ENCODE peak calls at places on chromosomes 1 and 21, in five cellular contexts. M is OCI-LY7, Y is fibroblast of lung, B is Panc1, Q is adrenal gland. S is an unnamed sample.

GRCh38 chr1:234369784-234370183 is 3.5 kb upstream of the COA6 start:
- DNase-seq in B (no peak), Q (no peak), M (no peak), Y (peak), S (no peak)

GRCh38 chr1:43849670-43850069 is 83.9 kb upstream of the ARTN start:
- DNase-seq in Y (no peak), B (no peak), Q (no peak), M (no peak), S (no peak)

GRCh38 chr1:245807306-245807705 is 652.5 kb downstream of the KIF26B start:
- DNase-seq in M (peak), B (no peak), Y (no peak), Q (no peak), S (peak)

GRCh38 chr1:15220825-15221431 is 26.1 kb upstream of the FHAD1 start:
- DNase-seq in Y (no peak), B (no peak), Q (no peak), M (no peak), S (no peak)

GRCh38 chr1:235567812-235568444 is 63.7 kb upstream of the B3GALNT2 start:
- DNase-seq in B (no peak), Q (no peak), Y (no peak), M (no peak), S (no peak)

GRCh38 chr1:229368347-229368746 is 25.5 kb upstream of the CCSAP start:
- DNase-seq in Y (no peak), B (no peak), M (no peak), Q (no peak), S (no peak)

GRCh38 chr1:26537951-26538352 is 8.4 kb downstream of the RPS6KA1 start:
- DNase-seq in Q (no peak), B (no peak), M (peak), Y (peak), S (peak)

GRCh38 chr1:115705085-115706008 is 63.2 kb downstream of the CASQ2 start:
- DNase-seq in M (no peak), Q (no peak), B (no peak), Y (no peak), S (no peak)

GRCh38 chr1:6753320-6754140 is 31.7 kb upstream of the CAMTA1 start:
- DNase-seq in B (no peak), M (no peak), Q (no peak), Y (no peak), S (no peak)

GRCh38 chr1:20481158-20481617 is 4.8 kb downstream of the CAMK2N1 start:
- DNase-seq in B (no peak), M (no peak), Y (peak), Q (no peak), S (no peak)

GRCh38 chr1:59703226-59703917 is 111.4 kb upstream of the HOOK1 start:
- DNase-seq in Q (no peak), B (no peak), Y (peak), M (no peak), S (no peak)

GRCh38 chr21:38379171-38379570 is 119.1 kb downstream of the ERG start:
- DNase-seq in Q (no peak), Y (no peak), B (no peak), M (no peak), S (no peak)

GRCh38 chr21:33396966-33397365 is 6.2 kb upstream of the IFNGR2 start:
- DNase-seq in Q (no peak), M (no peak), B (no peak), Y (peak), S (no peak)

GRCh38 chr1:225863167-225863566 is 19.0 kb downstream of the TMEM63A start:
- DNase-seq in B (no peak), M (no peak), Y (peak), Q (no peak), S (no peak)

GRCh38 chr1:42806593-42806992 is 10.3 kb upstream of the ERMAP start:
- DNase-seq in Q (no peak), M (no peak), B (no peak), Y (no peak), S (no peak)

GRCh38 chr1:181318022-181318857 is 165.1 kb upstream of the CACNA1E start:
- DNase-seq in B (no peak), Y (no peak), Q (no peak), M (no peak), S (no peak)

GRCh38 chr21:46110499-46111192 is 12.7 kb downstream of the COL6A2 start:
- DNase-seq in Q (no peak), M (no peak), Y (no peak), B (no peak), S (no peak)

GRCh38 chr1:109275706-109276345 is 7.1 kb downstream of the PSRC1 start:
- DNase-seq in B (no peak), Q (no peak), Y (no peak), M (no peak), S (no peak)

GRCh38 chr1:179951383-179952144 is 3.0 kb upstream of the CEP350 start:
- DNase-seq in B (no peak), Y (no peak), M (peak), Q (no peak), S (no peak)

GRCh38 chr1:56073614-56074356 is 505.6 kb downstream of the PLPP3 start:
- DNase-seq in M (no peak), Y (peak), Q (peak), B (no peak), S (no peak)

GRCh38 chr1:165290143-165290542 is 66.4 kb downstream of the LMX1A start:
- DNase-seq in Y (no peak), Q (no peak), M (no peak), B (no peak), S (no peak)

GRCh38 chr1:233587958-233588799 is 25.7 kb upstream of the KCNK1 start:
- DNase-seq in M (no peak), Y (no peak), Q (peak), B (no peak), S (no peak)

GRCh38 chr1:78370779-78371482 is 119.8 kb upstream of the PTGFR start:
- DNase-seq in B (no peak), Q (no peak), M (no peak), Y (peak), S (no peak)

GRCh38 chr1:241465673-241466072 is 53.9 kb downstream of the FH start:
- DNase-seq in B (no peak), M (no peak), Y (no peak), Q (no peak), S (no peak)

GRCh38 chr1:18234790-18235242 is 127.2 kb downstream of the IGSF21 start:
- DNase-seq in Q (peak), M (peak), B (no peak), Y (peak), S (peak)

DNA sequence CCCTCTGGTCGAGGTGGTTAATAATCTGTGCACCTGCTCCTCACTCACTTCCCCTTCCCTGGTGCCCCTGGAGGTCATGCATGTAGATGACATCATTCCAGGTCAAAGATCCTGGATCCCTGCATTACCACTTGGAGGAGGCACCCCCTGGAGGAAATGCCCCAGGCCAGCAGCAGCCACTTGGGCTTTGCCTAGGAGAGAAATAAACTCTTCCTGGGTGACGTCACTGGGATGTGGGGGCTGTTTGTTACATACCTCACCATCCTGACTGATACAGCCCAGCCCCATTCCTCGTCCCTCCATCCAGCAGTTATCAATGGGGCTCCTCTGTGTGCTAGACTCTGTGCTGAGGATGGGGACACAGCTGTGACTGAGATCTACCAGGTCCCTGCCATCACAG is 433.6 kb downstream of the PTPRU start:
- DNase-seq in B (no peak), Y (no peak), Q (no peak), M (no peak), S (no peak)
- TF ChIP-seq CTCF in B (no peak), Y (no peak), Q (no peak), M (no peak), S (no peak)

DNA sequence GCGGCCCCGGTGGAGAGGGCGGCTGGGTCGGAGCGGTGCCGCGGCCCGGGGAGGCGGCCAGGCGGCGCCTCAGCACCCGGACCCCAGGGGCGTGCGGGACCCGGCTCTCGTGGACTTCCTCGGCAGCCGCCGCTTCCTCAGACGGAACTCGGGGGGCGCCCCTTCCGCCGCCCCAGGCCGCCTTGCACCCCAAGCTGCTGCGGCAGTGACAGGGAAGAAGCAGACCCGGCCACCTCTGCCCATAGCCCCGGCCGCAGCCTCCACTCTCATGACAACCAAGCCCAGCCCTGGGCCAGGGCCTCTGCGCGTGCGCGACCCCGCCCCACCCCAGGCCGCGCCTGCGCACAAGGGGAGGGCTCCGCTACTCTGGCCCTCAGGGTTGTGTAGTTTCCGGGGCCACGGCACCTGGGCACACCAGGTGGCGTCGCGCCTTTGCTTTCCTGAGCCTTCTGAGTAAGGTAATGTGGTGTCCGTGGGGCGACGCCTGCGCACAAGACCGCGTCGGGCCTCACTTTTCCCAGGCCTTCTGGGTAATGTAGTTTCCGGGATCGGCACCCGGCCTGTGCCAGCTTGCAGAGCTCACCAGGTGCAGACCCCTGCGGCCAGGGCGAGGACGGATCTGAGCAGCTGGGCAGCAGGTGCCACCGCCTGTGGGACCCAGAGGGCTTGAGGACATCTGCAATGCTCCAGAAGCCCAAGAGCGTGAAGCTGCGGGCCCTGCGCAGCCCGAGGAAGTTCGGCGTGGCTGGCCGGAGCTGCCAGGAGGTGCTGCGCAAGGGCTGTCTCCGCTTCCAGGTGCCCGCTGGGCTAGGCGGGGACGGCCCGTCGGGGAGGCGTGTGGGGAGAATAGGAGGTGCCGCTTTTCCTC is at the start of the genes CEP104 and DFFB:
- DNase-seq in Q (peak), B (peak), Y (peak), M (peak), S (peak)
- TF ChIP-seq CTCF in Q (peak), B (peak), Y (no peak), M (peak), S (peak)

GRCh38 chr1:48532976-48533375 is 61.0 kb upstream of the SPATA6 start:
- DNase-seq in Q (no peak), B (no peak), M (no peak), Y (no peak), S (no peak)

GRCh38 chr1:48524892-48525467 is 53.0 kb upstream of the SPATA6 start:
- DNase-seq in Q (no peak), B (no peak), Y (peak), M (no peak), S (no peak)

GRCh38 chr1:48536477-48536876 is 64.5 kb upstream of the SPATA6 start:
- DNase-seq in M (no peak), B (no peak), Y (no peak), Q (no peak), S (no peak)

GRCh38 chr1:48526045-48526714 is 54.2 kb upstream of the SPATA6 start:
- DNase-seq in B (no peak), M (no peak), Q (no peak), Y (peak), S (no peak)

DNA sequence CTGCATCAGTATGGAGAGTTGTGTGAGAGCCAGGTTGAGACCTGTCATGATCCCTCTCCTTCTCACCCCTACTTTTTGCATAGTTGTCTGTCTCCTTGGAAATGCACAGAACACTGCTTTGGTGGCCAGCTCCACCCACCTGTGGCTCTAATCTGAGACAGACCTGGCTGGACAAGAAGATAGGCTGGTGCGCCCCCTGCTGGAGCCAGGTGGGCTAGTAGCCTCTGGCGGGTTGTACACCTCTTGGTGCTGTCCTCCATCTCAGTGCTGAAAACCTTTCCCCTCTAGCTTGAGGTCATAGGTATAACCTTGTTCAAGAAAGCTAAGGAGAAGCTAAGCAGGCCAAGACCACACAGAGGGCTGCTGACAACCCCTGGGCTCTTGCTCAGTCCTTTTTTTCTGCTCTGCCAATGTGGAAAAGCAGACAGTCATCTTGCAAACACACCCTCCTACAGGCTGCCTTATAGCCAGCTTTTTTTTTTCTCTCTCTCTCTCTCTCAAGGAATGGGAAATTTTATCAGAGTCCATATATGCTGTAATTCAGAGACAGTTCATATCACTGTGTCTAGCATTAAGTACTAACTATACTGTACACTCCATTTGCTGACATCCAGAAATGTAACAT is 58.8 kb upstream of the SPATA6 start:
- DNase-seq in Q (peak), B (peak), M (peak), Y (peak), S (peak)
- TF ChIP-seq CTCF in Q (peak), B (peak), M (peak), Y (peak), S (peak)

GRCh38 chr1:3531928-3532327 is 77.5 kb downstream of the ARHGEF16 start:
- DNase-seq in B (no peak), Y (no peak), Q (no peak), M (no peak), S (no peak)

GRCh38 chr1:3535732-3536131 is 75.6 kb downstream of the MEGF6 start:
- DNase-seq in Y (no peak), B (no peak), Q (no peak), M (no peak), S (no peak)

GRCh38 chr1:3530931-3531818 is 76.7 kb downstream of the ARHGEF16 start:
- DNase-seq in Q (peak), Y (peak), M (peak), B (no peak), S (no peak)

GRCh38 chr1:3534803-3535637 is 76.3 kb downstream of the MEGF6 start:
- DNase-seq in Q (no peak), M (no peak), B (no peak), Y (no peak), S (no peak)

DNA sequence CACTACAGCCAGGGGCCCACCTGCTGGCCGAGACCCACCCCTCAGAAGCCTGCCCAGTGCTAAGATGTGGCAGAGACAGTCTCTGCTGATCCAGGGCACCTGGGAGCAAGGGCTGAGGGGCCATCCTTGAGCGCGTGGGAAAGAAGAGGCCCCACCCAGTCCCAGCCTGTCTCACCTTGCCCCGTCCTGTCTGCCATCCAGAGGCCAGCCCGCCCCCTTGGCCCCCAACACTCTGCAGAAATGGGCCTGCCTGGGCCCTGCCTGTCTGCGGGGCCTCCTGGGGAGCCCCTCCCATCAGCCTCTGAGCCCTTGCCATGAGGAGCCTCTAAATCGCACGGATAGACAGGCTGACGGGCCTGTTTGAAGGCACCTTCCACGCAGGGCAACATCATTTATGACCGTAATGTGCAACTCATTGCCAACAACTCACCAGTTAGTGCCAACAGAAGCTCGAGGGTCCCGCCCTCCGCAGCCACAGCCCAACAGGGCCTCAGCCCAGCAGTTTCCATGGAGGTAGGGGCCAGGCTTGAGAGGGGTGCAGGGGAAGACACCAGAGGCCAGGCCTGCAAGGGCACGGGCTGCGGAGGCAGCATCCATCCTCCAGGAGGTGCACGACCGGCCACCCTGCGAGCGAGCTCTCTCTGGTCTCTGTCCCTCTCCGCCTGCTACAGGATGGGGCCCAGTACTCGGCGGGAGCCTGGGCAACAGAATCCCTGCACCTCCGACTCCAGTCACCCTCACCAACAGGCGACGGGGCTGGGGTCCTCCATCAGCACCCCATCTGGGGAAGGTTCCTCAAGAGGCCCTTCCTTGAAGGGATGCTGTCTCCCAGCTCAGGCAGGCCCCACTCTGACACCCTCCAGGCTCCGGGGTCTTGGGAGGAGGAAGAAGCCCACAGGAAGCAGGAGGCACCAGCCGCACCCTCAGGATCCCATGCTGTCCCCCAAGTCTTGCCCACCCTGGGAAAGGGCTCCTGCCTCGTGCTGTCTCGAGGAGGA is 78.0 kb downstream of the MEGF6 start:
- DNase-seq in Y (no peak), M (no peak), Q (no peak), B (no peak), S (no peak)
- TF ChIP-seq CTCF in Y (no peak), M (no peak), Q (no peak), B (no peak), S (no peak)

GRCh38 chr1:206471993-206472392 is 1.7 kb downstream of the IKBKE start:
- DNase-seq in Q (no peak), M (no peak), B (no peak), Y (no peak), S (no peak)

GRCh38 chr1:206469933-206470691 is at the start of gene IKBKE:
- DNase-seq in Q (peak), B (no peak), Y (peak), M (peak), S (peak)

GRCh38 chr1:206471415-206471801 is 1.1 kb downstream of the IKBKE start:
- DNase-seq in B (no peak), Q (no peak), Y (no peak), M (peak), S (peak)

GRCh38 chr1:206469411-206469932 is 804 bp upstream of the IKBKE start:
- DNase-seq in B (no peak), Q (no peak), Y (no peak), M (peak), S (peak)

GRCh38 chr1:206470692-206471414 is 577 bp downstream of the IKBKE start:
- DNase-seq in M (peak), Q (peak), B (no peak), Y (peak), S (peak)
- TF ChIP-seq CTCF in M (no peak), Q (peak), B (no peak), Y (no peak), S (no peak)

GRCh38 chr1:201769966-201770365 is 59.0 kb upstream of the IPO9 start:
- DNase-seq in Y (peak), M (no peak), B (no peak), Q (no peak), S (no peak)
- TF ChIP-seq CTCF in Y (no peak), M (no peak), B (no peak), Q (no peak), S (no peak)

DNA sequence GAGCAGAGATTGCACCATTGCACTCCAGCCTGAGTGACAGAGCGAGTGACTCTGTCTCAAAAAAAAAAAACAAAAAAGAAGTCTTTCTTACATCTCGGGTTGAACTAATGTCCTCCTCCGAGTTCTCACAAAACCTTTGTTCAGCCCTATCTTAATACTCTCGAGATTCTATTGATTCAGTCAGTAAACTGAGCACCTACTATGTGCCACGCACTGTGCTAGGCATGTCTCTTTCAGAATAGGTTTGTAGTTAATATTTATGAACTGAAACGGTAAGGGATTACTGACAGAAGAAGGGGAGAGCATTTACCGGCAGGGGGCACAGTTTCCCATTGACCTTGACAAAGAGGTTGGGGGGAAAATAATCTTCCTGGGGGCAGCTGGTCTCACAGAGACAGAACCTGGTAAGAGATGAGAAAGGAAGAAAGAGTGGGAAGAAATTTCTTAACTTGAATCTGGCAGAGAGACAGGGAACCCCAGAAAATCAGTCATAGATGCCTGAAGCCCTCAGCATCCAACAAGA is 3.4 kb downstream of the PIAS3 start:
- DNase-seq in M (peak), B (no peak), Q (no peak), Y (no peak), S (no peak)
- TF ChIP-seq CTCF in M (peak), B (peak), Q (no peak), Y (peak), S (no peak)